ENCODE peak calls at places on chromosomes 5 and 9, in four cellular contexts. U, E, L and N are unnamed samples.

GRCh38 chr5:395156-395920 is 47.6 kb upstream of the EXOC3 start:
- DNase-seq in U (peak), E (peak), L (no peak), N (peak)

GRCh38 chr9:75448281-75448680 is 360.0 kb downstream of the OSTF1 start:
- DNase-seq in U (peak), E (no peak), L (no peak), N (no peak)

GRCh38 chr9:126523621-126524111 is 90.1 kb upstream of the LMX1B start:
- DNase-seq in U (no peak), E (peak), L (no peak), N (peak)

GRCh38 chr9:120475341-120475740 is 104.6 kb downstream of the CDK5RAP2 start:
- DNase-seq in U (peak), E (peak), L (no peak), N (no peak)

GRCh38 chr5:72280655-72281069 is 39.4 kb downstream of the MRPS27 start:
- DNase-seq in U (peak), E (peak), L (peak), N (peak)

GRCh38 chr5:60338846-60339245 is 361.1 kb downstream of the DEPDC1B start:
- DNase-seq in U (no peak), E (no peak), L (no peak), N (no peak)

GRCh38 chr9:130021123-130021522 is 21.9 kb downstream of the FNBP1 start:
- DNase-seq in U (peak), E (no peak), L (no peak), N (no peak)

GRCh38 chr5:178107889-178108288 is 5.4 kb upstream of the N4BP3 start:
- DNase-seq in U (no peak), E (peak), L (peak), N (peak)

GRCh38 chr5:3139596-3139995 is 388.1 kb upstream of the IRX2 start:
- DNase-seq in U (peak), E (no peak), L (no peak), N (no peak)

GRCh38 chr5:176743828-176744583 is 66.4 kb upstream of the UNC5A start:
- DNase-seq in U (no peak), E (peak), L (no peak), N (peak)

GRCh38 chr9:127974769-127975261 is 6.0 kb downstream of the EEIG1 start:
- DNase-seq in U (peak), E (peak), L (peak), N (peak)

GRCh38 chr5:142095651-142096330 is 12.8 kb upstream of the NDFIP1 start:
- DNase-seq in U (no peak), E (no peak), L (no peak), N (no peak)

GRCh38 chr9:967851-968641 is 8.4 kb upstream of the DMRT3 start:
- DNase-seq in U (no peak), E (no peak), L (peak), N (no peak)

GRCh38 chr5:126370796-126371718 is 52.2 kb upstream of the GRAMD2B start:
- DNase-seq in U (peak), E (peak), L (no peak), N (peak)
- H2AFZ ChIP-seq in U (no peak), E (no peak), L (peak), N (peak)

GRCh38 chr5:89396262-89396975 is 513.4 kb upstream of the MEF2C start:
- DNase-seq in U (no peak), E (no peak), L (no peak), N (no peak)

GRCh38 chr5:89399553-89399952 is 516.6 kb upstream of the MEF2C start:
- DNase-seq in U (peak), E (peak), L (no peak), N (no peak)

GRCh38 chr5:89397096-89397495 is 514.1 kb upstream of the MEF2C start:
- DNase-seq in U (no peak), E (no peak), L (no peak), N (no peak)

GRCh38 chr5:89401012-89401411 is 518.0 kb upstream of the MEF2C start:
- DNase-seq in U (no peak), E (no peak), L (no peak), N (no peak)

GRCh38 chr5:89401659-89402058 is 518.7 kb upstream of the MEF2C start:
- DNase-seq in U (no peak), E (peak), L (no peak), N (no peak)
- H2AFZ ChIP-seq in U (no peak), E (no peak), L (no peak), N (no peak)

GRCh38 chr5:143155445-143155844 is 248.0 kb downstream of the NR3C1 start:
- DNase-seq in U (no peak), E (no peak), L (no peak), N (no peak)

GRCh38 chr5:143154495-143155375 is 248.8 kb downstream of the NR3C1 start:
- DNase-seq in U (peak), E (no peak), L (peak), N (no peak)

GRCh38 chr5:143151056-143151455 is 252.4 kb downstream of the NR3C1 start:
- DNase-seq in U (no peak), E (no peak), L (no peak), N (no peak)

GRCh38 chr5:143152445-143152844 is 251.0 kb downstream of the NR3C1 start:
- DNase-seq in U (no peak), E (no peak), L (no peak), N (no peak)

GRCh38 chr5:143153332-143154119 is 250.0 kb downstream of the NR3C1 start:
- DNase-seq in U (peak), E (no peak), L (no peak), N (no peak)
- H2AFZ ChIP-seq in U (no peak), E (no peak), L (no peak), N (no peak)

GRCh38 chr9:36363448-36363847 is 36.6 kb downstream of the RNF38 start:
- DNase-seq in U (no peak), E (no peak), L (no peak), N (no peak)
- H2AFZ ChIP-seq in U (no peak), E (no peak), L (no peak), N (no peak)

GRCh38 chr5:135158315-135158697 is 124.3 kb upstream of the PITX1 start:
- DNase-seq in U (no peak), E (no peak), L (no peak), N (no peak)
- H2AFZ ChIP-seq in U (no peak), E (no peak), L (no peak), N (no peak)

DNA sequence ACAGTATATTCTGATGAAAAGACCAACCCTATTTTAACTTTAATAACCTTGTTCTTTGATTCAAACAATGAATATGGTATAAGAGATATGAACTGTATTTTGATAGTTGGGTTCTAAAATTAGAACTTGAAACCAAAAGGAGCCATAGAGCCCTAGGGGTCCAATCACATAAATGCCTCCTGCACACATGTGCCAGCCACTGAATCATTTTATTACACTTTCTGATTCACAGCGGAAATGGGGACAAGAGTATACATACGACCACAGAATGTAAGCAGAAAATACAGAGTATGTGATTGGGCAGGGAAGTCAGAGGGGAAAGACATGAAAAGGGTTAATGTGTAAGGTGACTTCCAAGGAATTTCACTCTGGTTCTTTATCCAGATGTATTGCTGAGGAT is 1000.2 kb downstream of the NR2F1-AS1 start:
- DNase-seq in U (no peak), E (no peak), L (no peak), N (no peak)
- H2AFZ ChIP-seq in U (no peak), E (peak), L (no peak), N (no peak)